ENCODE peak calls at places on chromosomes 2 and 18, in eight cellular contexts. One of them, this sample, is unnamed.

GRCh38 chr2:205474746-205475145 is 207.6 kb upstream of the NRP2 start:
- DNase-seq in NB4: no peak
- DNase-seq in foreskin fibroblast: peak; percentile 67
- DNase-seq in brain microvascular endothelial cell: peak; percentile 11
- DNase-seq in AG09309: peak; percentile 40
- DNase-seq in psoas muscle: no peak
- DNase-seq in Calu3: no peak
- DNase-seq in fibroblast of villous mesenchyme: peak; percentile 33
- DNase-seq in this sample: no peak

GRCh38 chr2:109302319-109302718 is 173.3 kb downstream of the SH3RF3 start:
- DNase-seq in NB4: no peak
- DNase-seq in foreskin fibroblast: no peak
- DNase-seq in brain microvascular endothelial cell: no peak
- DNase-seq in AG09309: no peak
- DNase-seq in psoas muscle: no peak
- DNase-seq in Calu3: no peak
- DNase-seq in fibroblast of villous mesenchyme: no peak
- DNase-seq in this sample: no peak

GRCh38 chr2:111947219-111947618 is 48.8 kb downstream of the MERTK start:
- DNase-seq in NB4: no peak
- DNase-seq in foreskin fibroblast: no peak
- DNase-seq in brain microvascular endothelial cell: no peak
- DNase-seq in AG09309: no peak
- DNase-seq in psoas muscle: no peak
- DNase-seq in Calu3: no peak
- DNase-seq in fibroblast of villous mesenchyme: no peak
- DNase-seq in this sample: no peak

GRCh38 chr2:24613154-24613814 is 122.2 kb downstream of the NCOA1 start:
- DNase-seq in NB4: peak; percentile 82
- DNase-seq in foreskin fibroblast: peak; percentile 32
- DNase-seq in brain microvascular endothelial cell: peak; percentile 66
- DNase-seq in AG09309: peak; percentile 28
- DNase-seq in psoas muscle: no peak
- DNase-seq in Calu3: peak; percentile 30
- DNase-seq in fibroblast of villous mesenchyme: peak; percentile 80
- DNase-seq in this sample: no peak

GRCh38 chr2:36912692-36913091 is 53.6 kb downstream of the STRN start:
- DNase-seq in NB4: no peak
- DNase-seq in foreskin fibroblast: peak; percentile 35
- DNase-seq in brain microvascular endothelial cell: no peak
- DNase-seq in AG09309: no peak
- DNase-seq in psoas muscle: no peak
- DNase-seq in Calu3: no peak
- DNase-seq in fibroblast of villous mesenchyme: peak; percentile 10
- DNase-seq in this sample: no peak

GRCh38 chr2:199485732-199486335 is 28.1 kb upstream of the SATB2 start:
- DNase-seq in NB4: peak; percentile 82
- DNase-seq in foreskin fibroblast: peak; percentile 21
- DNase-seq in brain microvascular endothelial cell: peak; percentile 56
- DNase-seq in AG09309: no peak
- DNase-seq in psoas muscle: peak; percentile 28
- DNase-seq in Calu3: peak; percentile 87
- DNase-seq in fibroblast of villous mesenchyme: peak; percentile 47
- DNase-seq in this sample: no peak

GRCh38 chr2:112800881-112801583 is 16.7 kb upstream of the IL1A start:
- DNase-seq in NB4: no peak
- DNase-seq in foreskin fibroblast: no peak
- DNase-seq in brain microvascular endothelial cell: no peak
- DNase-seq in AG09309: no peak
- DNase-seq in psoas muscle: no peak
- DNase-seq in Calu3: no peak
- DNase-seq in fibroblast of villous mesenchyme: no peak
- DNase-seq in this sample: no peak

GRCh38 chr2:135709992-135710391 is 31.7 kb upstream of the UBXN4 start:
- DNase-seq in NB4: peak; percentile 69
- DNase-seq in foreskin fibroblast: peak; percentile 17
- DNase-seq in brain microvascular endothelial cell: peak; percentile 53
- DNase-seq in AG09309: no peak
- DNase-seq in psoas muscle: peak; percentile 50
- DNase-seq in Calu3: peak; percentile 70
- DNase-seq in fibroblast of villous mesenchyme: peak; percentile 52
- DNase-seq in this sample: peak; percentile 30

GRCh38 chr2:240255165-240255491 is 114.7 kb upstream of the OTOS start:
- DNase-seq in NB4: no peak
- DNase-seq in foreskin fibroblast: no peak
- DNase-seq in brain microvascular endothelial cell: no peak
- DNase-seq in AG09309: no peak
- DNase-seq in psoas muscle: no peak
- DNase-seq in Calu3: no peak
- DNase-seq in fibroblast of villous mesenchyme: no peak
- DNase-seq in this sample: no peak

GRCh38 chr2:28639836-28640235 is 111.8 kb upstream of the PPP1CB start:
- DNase-seq in NB4: no peak
- DNase-seq in foreskin fibroblast: no peak
- DNase-seq in brain microvascular endothelial cell: no peak
- DNase-seq in AG09309: no peak
- DNase-seq in psoas muscle: no peak
- DNase-seq in Calu3: peak; percentile 40
- DNase-seq in fibroblast of villous mesenchyme: no peak
- DNase-seq in this sample: no peak

GRCh38 chr2:26854283-26854827 is 6.4 kb downstream of the DPYSL5 start:
- DNase-seq in NB4: no peak
- DNase-seq in foreskin fibroblast: no peak
- DNase-seq in brain microvascular endothelial cell: no peak
- DNase-seq in AG09309: no peak
- DNase-seq in psoas muscle: no peak
- DNase-seq in Calu3: no peak
- DNase-seq in fibroblast of villous mesenchyme: no peak
- DNase-seq in this sample: no peak

GRCh38 chr2:14385043-14385442 is 247.5 kb upstream of the LRATD1 start:
- DNase-seq in NB4: peak; percentile 9
- DNase-seq in foreskin fibroblast: no peak
- DNase-seq in brain microvascular endothelial cell: no peak
- DNase-seq in AG09309: no peak
- DNase-seq in psoas muscle: no peak
- DNase-seq in Calu3: no peak
- DNase-seq in fibroblast of villous mesenchyme: no peak
- DNase-seq in this sample: no peak
- TF ChIP-seq CTCF in NB4: no peak
- TF ChIP-seq CTCF in foreskin fibroblast: no peak
- TF ChIP-seq CTCF in brain microvascular endothelial cell: no peak
- TF ChIP-seq CTCF in AG09309: no peak
- TF ChIP-seq CTCF in psoas muscle: no peak
- TF ChIP-seq CTCF in Calu3: no peak
- TF ChIP-seq CTCF in fibroblast of villous mesenchyme: no peak
- TF ChIP-seq CTCF in this sample: no peak

DNA sequence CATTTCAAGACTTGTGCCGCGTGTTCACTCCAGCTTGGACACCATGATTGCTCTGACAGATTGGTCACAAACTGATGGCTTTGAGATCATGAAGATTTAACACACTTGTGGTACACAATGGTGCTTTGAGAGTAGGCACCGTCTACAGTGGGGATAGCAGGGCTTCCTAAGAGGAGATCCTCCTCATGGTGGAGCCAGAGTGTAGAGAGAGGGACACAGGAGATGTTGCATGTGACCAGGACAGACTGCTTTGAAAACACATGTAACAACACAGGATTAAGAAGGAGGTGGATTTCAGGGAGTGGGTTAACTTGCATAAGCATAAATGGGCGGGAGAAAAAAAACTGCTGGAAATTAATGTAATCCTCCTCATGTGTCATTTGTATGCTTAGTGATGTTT is 95.7 kb upstream of the LINC00305 start:
- DNase-seq in NB4: peak; percentile 9
- DNase-seq in foreskin fibroblast: no peak
- DNase-seq in brain microvascular endothelial cell: no peak
- DNase-seq in AG09309: no peak
- DNase-seq in psoas muscle: no peak
- DNase-seq in Calu3: peak; percentile 5
- DNase-seq in fibroblast of villous mesenchyme: no peak
- DNase-seq in this sample: no peak
- TF ChIP-seq CTCF in NB4: no peak
- TF ChIP-seq CTCF in foreskin fibroblast: no peak
- TF ChIP-seq CTCF in brain microvascular endothelial cell: no peak
- TF ChIP-seq CTCF in AG09309: no peak
- TF ChIP-seq CTCF in psoas muscle: no peak
- TF ChIP-seq CTCF in Calu3: no peak
- TF ChIP-seq CTCF in fibroblast of villous mesenchyme: no peak
- TF ChIP-seq CTCF in this sample: no peak

GRCh38 chr18:7872569-7872968 is 305.5 kb downstream of the PTPRM start:
- DNase-seq in NB4: no peak
- DNase-seq in foreskin fibroblast: peak; percentile 57
- DNase-seq in brain microvascular endothelial cell: peak; percentile 50
- DNase-seq in AG09309: no peak
- DNase-seq in psoas muscle: no peak
- DNase-seq in Calu3: peak; percentile 37
- DNase-seq in fibroblast of villous mesenchyme: peak; percentile 77
- DNase-seq in this sample: no peak
- TF ChIP-seq CTCF in NB4: no peak
- TF ChIP-seq CTCF in foreskin fibroblast: peak; percentile 17
- TF ChIP-seq CTCF in brain microvascular endothelial cell: peak; percentile 49
- TF ChIP-seq CTCF in AG09309: peak; percentile 29
- TF ChIP-seq CTCF in psoas muscle: peak; percentile 27
- TF ChIP-seq CTCF in Calu3: no peak
- TF ChIP-seq CTCF in fibroblast of villous mesenchyme: peak; percentile 31
- TF ChIP-seq CTCF in this sample: no peak

GRCh38 chr2:215971671-215972070 is 41.7 kb downstream of the MREG start:
- DNase-seq in NB4: no peak
- DNase-seq in foreskin fibroblast: no peak
- DNase-seq in brain microvascular endothelial cell: no peak
- DNase-seq in AG09309: no peak
- DNase-seq in psoas muscle: no peak
- DNase-seq in Calu3: no peak
- DNase-seq in fibroblast of villous mesenchyme: no peak
- DNase-seq in this sample: no peak

GRCh38 chr2:215970425-215970824 is 42.9 kb downstream of the MREG start:
- DNase-seq in NB4: no peak
- DNase-seq in foreskin fibroblast: peak; percentile 33
- DNase-seq in brain microvascular endothelial cell: peak; percentile 43
- DNase-seq in AG09309: no peak
- DNase-seq in psoas muscle: no peak
- DNase-seq in Calu3: no peak
- DNase-seq in fibroblast of villous mesenchyme: no peak
- DNase-seq in this sample: no peak

GRCh38 chr2:215973111-215973792 is 40.1 kb downstream of the MREG start:
- DNase-seq in NB4: no peak
- DNase-seq in foreskin fibroblast: no peak
- DNase-seq in brain microvascular endothelial cell: no peak
- DNase-seq in AG09309: no peak
- DNase-seq in psoas muscle: no peak
- DNase-seq in Calu3: no peak
- DNase-seq in fibroblast of villous mesenchyme: no peak
- DNase-seq in this sample: no peak

GRCh38 chr2:215973954-215974699 is 39.2 kb downstream of the MREG start:
- DNase-seq in NB4: peak; percentile 91
- DNase-seq in foreskin fibroblast: peak; percentile 16
- DNase-seq in brain microvascular endothelial cell: no peak
- DNase-seq in AG09309: peak; percentile 41
- DNase-seq in psoas muscle: no peak
- DNase-seq in Calu3: peak; percentile 44
- DNase-seq in fibroblast of villous mesenchyme: peak; percentile 17
- DNase-seq in this sample: no peak

GRCh38 chr2:215974700-215975429 is 38.5 kb downstream of the MREG start:
- DNase-seq in NB4: no peak
- DNase-seq in foreskin fibroblast: no peak
- DNase-seq in brain microvascular endothelial cell: no peak
- DNase-seq in AG09309: no peak
- DNase-seq in psoas muscle: no peak
- DNase-seq in Calu3: no peak
- DNase-seq in fibroblast of villous mesenchyme: no peak
- DNase-seq in this sample: no peak
- TF ChIP-seq CTCF in NB4: no peak
- TF ChIP-seq CTCF in foreskin fibroblast: no peak
- TF ChIP-seq CTCF in brain microvascular endothelial cell: no peak
- TF ChIP-seq CTCF in AG09309: no peak
- TF ChIP-seq CTCF in psoas muscle: no peak
- TF ChIP-seq CTCF in Calu3: no peak
- TF ChIP-seq CTCF in fibroblast of villous mesenchyme: no peak
- TF ChIP-seq CTCF in this sample: no peak